ENCODE peak calls at places on chromosomes 1 and 21, in nine cellular contexts. A is GM12891, S is stomach, D is K562, L is breast epithelium, Z is HCT116, E is sigmoid colon, J is transverse colon, V is endothelial cell of umbilical vein. R is an unnamed sample.

GRCh38 chr1:25863486-25864262 is 4.4 kb upstream of the AUNIP start:
- DNase-seq in A (no peak), S (no peak), D (no peak), L (no peak), Z (no peak), E (peak), J (no peak), V (no peak), R (no peak)

GRCh38 chr1:162292422-162292849 is 84.2 kb downstream of the SPATA46 start:
- DNase-seq in A (no peak), S (no peak), D (no peak), L (no peak), Z (no peak), E (no peak), J (no peak), V (no peak), R (no peak)

GRCh38 chr1:96487404-96487803 is 234.2 kb upstream of the PTBP2 start:
- DNase-seq in A (no peak), S (no peak), D (no peak), L (no peak), Z (peak), E (no peak), J (no peak), V (peak), R (no peak)

GRCh38 chr1:97820470-97821188 is 100.2 kb downstream of the DPYD start:
- DNase-seq in A (no peak), S (no peak), D (no peak), L (no peak), Z (peak), E (no peak), J (no peak), V (peak), R (no peak)

GRCh38 chr1:226126824-226127591 is 59.5 kb downstream of the ACBD3 start:
- DNase-seq in A (no peak), S (no peak), D (no peak), L (no peak), Z (no peak), E (peak), J (peak), V (no peak), R (peak)

GRCh38 chr1:185568155-185569123 is 165.8 kb upstream of the HMCN1 start:
- DNase-seq in A (no peak), S (no peak), D (no peak), L (no peak), Z (no peak), E (no peak), J (no peak), V (no peak), R (no peak)

GRCh38 chr1:244353572-244354091 is 98.1 kb downstream of the ADSS2 start:
- DNase-seq in A (no peak), S (peak), D (peak), L (no peak), Z (peak), E (no peak), J (peak), V (peak), R (no peak)

GRCh38 chr1:184424171-184424570 is 37.3 kb downstream of the C1orf21 start:
- DNase-seq in A (no peak), S (no peak), D (no peak), L (no peak), Z (no peak), E (no peak), J (no peak), V (no peak), R (no peak)

GRCh38 chr1:108715932-108716331 is 3.2 kb downstream of the FNDC7 start:
- DNase-seq in A (no peak), S (no peak), D (no peak), L (no peak), Z (no peak), E (no peak), J (no peak), V (no peak), R (no peak)

GRCh38 chr1:25033828-25034451 is 103.9 kb upstream of the RUNX3 start:
- DNase-seq in A (no peak), S (peak), D (no peak), L (no peak), Z (no peak), E (no peak), J (peak), V (no peak), R (peak)

GRCh38 chr1:10211805-10212405 is 1.5 kb downstream of the KIF1B start:
- DNase-seq in A (no peak), S (no peak), D (peak), L (no peak), Z (no peak), E (no peak), J (no peak), V (no peak), R (peak)

GRCh38 chr1:10209590-10209904 is 823 bp upstream of the KIF1B start:
- DNase-seq in A (no peak), S (no peak), D (no peak), L (no peak), Z (no peak), E (no peak), J (no peak), V (no peak), R (no peak)

GRCh38 chr1:10210841-10211804 is 753 bp downstream of the KIF1B start:
- DNase-seq in A (peak), S (peak), D (peak), L (peak), Z (peak), E (peak), J (peak), V (peak), R (peak)

GRCh38 chr1:10208537-10208936 is 1.8 kb upstream of the KIF1B start:
- DNase-seq in A (no peak), S (no peak), D (no peak), L (no peak), Z (no peak), E (no peak), J (no peak), V (no peak), R (no peak)

DNA sequence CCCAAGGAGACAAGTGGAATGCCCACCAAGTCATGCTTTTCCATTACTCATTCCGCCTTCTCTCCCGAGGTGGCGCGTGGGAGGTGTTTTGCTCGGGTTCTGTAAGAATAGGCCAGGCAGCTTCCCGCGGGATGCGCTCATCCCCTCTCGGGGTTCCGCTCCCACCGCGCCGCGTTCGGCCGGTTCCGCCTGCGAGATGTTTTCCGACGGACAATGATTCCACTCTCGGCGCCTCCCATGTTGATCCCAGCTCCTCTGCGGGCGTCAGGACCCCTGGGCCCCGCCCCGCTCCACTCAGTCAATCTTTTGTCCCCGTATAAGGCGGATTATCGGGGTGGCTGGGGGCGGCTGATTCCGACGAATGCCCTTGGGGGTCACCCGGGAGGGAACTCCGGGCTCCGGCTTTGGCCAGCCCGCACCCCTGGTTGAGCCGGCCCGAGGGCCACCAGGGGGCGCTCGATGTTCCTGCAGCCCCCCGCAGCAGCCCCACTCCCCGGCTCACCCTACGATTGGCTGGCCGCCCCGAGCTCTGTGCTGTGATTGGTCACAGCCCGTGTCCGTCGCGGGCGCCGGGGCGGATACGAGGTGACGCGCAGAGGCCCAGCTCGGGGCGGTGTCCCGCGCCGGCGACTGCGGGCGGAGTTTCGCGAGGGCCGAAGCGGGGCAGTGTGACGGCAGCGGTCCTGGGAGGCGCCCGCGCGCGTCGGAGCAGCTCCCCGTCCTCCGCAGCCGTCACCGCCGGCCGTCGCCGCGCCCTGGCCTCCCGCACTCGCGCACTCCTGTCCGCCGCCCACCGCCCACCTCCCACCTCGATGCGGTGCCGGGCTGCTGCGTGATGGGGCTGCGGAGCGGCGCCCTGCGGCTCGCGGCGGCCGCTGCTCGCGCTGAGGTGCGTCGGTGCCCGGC is at the start of gene KIF1B:
- DNase-seq in A (peak), S (peak), D (peak), L (peak), Z (peak), E (peak), J (peak), V (peak), R (peak)
- TF ChIP-seq POLR2A in A (no peak), S (peak), D (peak), L (peak), Z (peak), E (peak), J (peak), V (peak), R (peak)

GRCh38 chr1:229691362-229691761 is 65.3 kb downstream of the URB2 start:
- DNase-seq in A (no peak), S (no peak), D (no peak), L (no peak), Z (no peak), E (no peak), J (peak), V (no peak), R (no peak)

GRCh38 chr1:229690662-229691061 is 64.6 kb downstream of the URB2 start:
- DNase-seq in A (no peak), S (no peak), D (no peak), L (no peak), Z (no peak), E (no peak), J (no peak), V (no peak), R (no peak)

GRCh38 chr1:229696385-229696784 is 70.3 kb downstream of the URB2 start:
- DNase-seq in A (no peak), S (no peak), D (no peak), L (no peak), Z (no peak), E (no peak), J (no peak), V (no peak), R (no peak)

GRCh38 chr1:229693124-229693523 is 67.1 kb downstream of the URB2 start:
- DNase-seq in A (no peak), S (no peak), D (no peak), L (no peak), Z (no peak), E (no peak), J (no peak), V (no peak), R (no peak)

GRCh38 chr1:229694053-229694693 is 68.1 kb downstream of the URB2 start:
- DNase-seq in A (no peak), S (peak), D (no peak), L (no peak), Z (no peak), E (peak), J (peak), V (no peak), R (peak)
- TF ChIP-seq POLR2AphosphoS5 in A (no peak), S (peak), D (no peak), L (no peak), Z (no peak), E (peak), J (peak), V (no peak), R (peak)

GRCh38 chr1:100351095-100351884 is 1.0 kb upstream of the CDC14A start:
- DNase-seq in A (peak), S (peak), D (peak), L (peak), Z (peak), E (peak), J (peak), V (peak), R (peak)
- TF ChIP-seq POLR2A in A (no peak), S (peak), D (peak), L (no peak), Z (peak), E (peak), J (peak), V (peak), R (peak)

GRCh38 chr1:205259361-205259832 is 31.7 kb downstream of the TMCC2 start:
- DNase-seq in A (no peak), S (no peak), D (no peak), L (no peak), Z (no peak), E (no peak), J (no peak), V (no peak), R (no peak)
- TF ChIP-seq POLR2AphosphoS5 in A (no peak), S (no peak), D (no peak), L (no peak), Z (no peak), E (no peak), J (no peak), V (no peak), R (peak)

GRCh38 chr1:64235133-64235532 is 31.7 kb downstream of the UBE2U start:
- DNase-seq in A (no peak), S (no peak), D (no peak), L (no peak), Z (no peak), E (no peak), J (no peak), V (no peak), R (no peak)

GRCh38 chr1:64234714-64235113 is 31.3 kb downstream of the UBE2U start:
- DNase-seq in A (no peak), S (no peak), D (no peak), L (no peak), Z (no peak), E (no peak), J (no peak), V (no peak), R (no peak)

GRCh38 chr1:64228181-64228957 is 24.9 kb downstream of the UBE2U start:
- DNase-seq in A (no peak), S (no peak), D (no peak), L (no peak), Z (no peak), E (no peak), J (no peak), V (no peak), R (no peak)

GRCh38 chr1:64229307-64229706 is 25.9 kb downstream of the UBE2U start:
- DNase-seq in A (no peak), S (no peak), D (no peak), L (no peak), Z (no peak), E (no peak), J (no peak), V (no peak), R (no peak)

DNA sequence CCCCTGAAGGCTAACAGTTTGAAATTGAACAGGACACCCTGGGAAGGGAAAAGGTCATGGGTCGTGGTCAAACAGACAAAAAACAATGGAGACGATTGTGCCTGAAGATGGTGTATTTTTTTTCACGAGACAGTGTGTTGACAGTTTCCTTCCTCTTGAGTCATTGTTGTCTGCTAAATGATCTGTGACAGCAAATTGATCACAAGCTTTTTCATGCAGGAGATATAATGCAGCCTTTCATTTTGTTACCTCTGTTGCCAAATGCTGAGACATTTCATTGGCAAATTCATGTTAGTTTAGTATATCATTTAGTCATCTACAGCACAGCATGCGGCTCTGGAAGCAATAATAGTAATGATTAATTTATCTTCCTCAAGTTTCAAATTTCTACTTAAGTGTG is 27.7 kb downstream of the UBE2U start:
- DNase-seq in A (no peak), S (no peak), D (no peak), L (no peak), Z (peak), E (no peak), J (no peak), V (no peak), R (no peak)
- TF ChIP-seq POLR2A in A (no peak), S (no peak), D (no peak), L (no peak), Z (no peak), E (no peak), J (no peak), V (no peak), R (no peak)

GRCh38 chr21:45409466-45410150 is 4.6 kb downstream of the COL18A1 start:
- DNase-seq in A (no peak), S (no peak), D (peak), L (no peak), Z (no peak), E (peak), J (no peak), V (no peak), R (peak)
- TF ChIP-seq POLR2AphosphoS5 in A (no peak), S (no peak), D (no peak), L (no peak), Z (no peak), E (peak), J (no peak), V (no peak), R (no peak)

GRCh38 chr1:18901147-18901951 is 1.0 kb downstream of the ALDH4A1 start:
- DNase-seq in A (no peak), S (no peak), D (no peak), L (no peak), Z (no peak), E (no peak), J (no peak), V (no peak), R (no peak)
- TF ChIP-seq POLR2A in A (no peak), S (no peak), D (no peak), L (no peak), Z (no peak), E (no peak), J (no peak), V (no peak), R (no peak)

GRCh38 chr1:161187311-161187710 is 10.0 kb upstream of the B4GALT3 start:
- DNase-seq in A (no peak), S (no peak), D (no peak), L (no peak), Z (no peak), E (no peak), J (no peak), V (no peak), R (peak)

GRCh38 chr1:161182214-161182613 is 4.9 kb upstream of the B4GALT3 start:
- DNase-seq in A (no peak), S (no peak), D (peak), L (no peak), Z (no peak), E (no peak), J (no peak), V (no peak), R (peak)

GRCh38 chr1:161185732-161186311 is 8.5 kb upstream of the B4GALT3 start:
- DNase-seq in A (no peak), S (no peak), D (no peak), L (no peak), Z (no peak), E (no peak), J (no peak), V (no peak), R (peak)

GRCh38 chr1:161188381-161188780 is 10.5 kb downstream of the ADAMTS4 start:
- DNase-seq in A (no peak), S (no peak), D (no peak), L (no peak), Z (no peak), E (no peak), J (no peak), V (no peak), R (no peak)

DNA sequence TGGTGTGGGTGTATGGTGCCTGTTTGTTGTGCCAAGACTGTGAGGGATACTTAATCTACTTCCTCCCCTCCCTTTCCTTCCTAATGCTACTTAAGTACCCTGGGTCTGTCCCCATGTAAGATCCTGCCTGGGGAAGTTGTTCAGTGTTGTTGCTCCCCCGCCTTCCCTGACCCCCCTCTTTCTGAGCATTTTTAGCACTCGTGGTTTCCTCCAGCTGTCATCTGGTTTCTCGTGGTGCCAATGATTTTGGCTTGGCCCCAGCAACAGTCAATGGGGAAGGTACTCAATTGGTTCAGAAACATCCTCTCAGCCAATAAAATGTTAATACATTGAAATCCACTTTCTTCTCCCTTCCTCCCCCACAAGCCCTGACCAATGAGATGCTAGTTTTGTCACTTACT is 8.0 kb upstream of the B4GALT3 start:
- DNase-seq in A (peak), S (peak), D (peak), L (no peak), Z (no peak), E (peak), J (peak), V (peak), R (peak)
- TF ChIP-seq POLR2AphosphoS5 in A (no peak), S (no peak), D (no peak), L (no peak), Z (no peak), E (no peak), J (no peak), V (peak), R (no peak)

GRCh38 chr1:34650090-34650489 is 104.8 kb upstream of the GJB5 start:
- DNase-seq in A (no peak), S (no peak), D (no peak), L (no peak), Z (no peak), E (no peak), J (no peak), V (no peak), R (no peak)

GRCh38 chr1:34645919-34646318 is 108.9 kb upstream of the GJB5 start:
- DNase-seq in A (no peak), S (no peak), D (no peak), L (no peak), Z (peak), E (no peak), J (no peak), V (no peak), R (no peak)

GRCh38 chr1:34640654-34641401 is 114.0 kb upstream of the GJB5 start:
- DNase-seq in A (no peak), S (no peak), D (no peak), L (no peak), Z (no peak), E (no peak), J (no peak), V (no peak), R (no peak)

GRCh38 chr1:34642679-34643078 is 112.2 kb upstream of the GJB5 start:
- DNase-seq in A (no peak), S (no peak), D (peak), L (no peak), Z (peak), E (no peak), J (no peak), V (no peak), R (no peak)

GRCh38 chr1:34645109-34645688 is 109.6 kb upstream of the GJB5 start:
- DNase-seq in A (no peak), S (no peak), D (no peak), L (no peak), Z (no peak), E (no peak), J (no peak), V (no peak), R (no peak)
- TF ChIP-seq POLR2A in A (no peak), S (no peak), D (no peak), L (no peak), Z (no peak), E (no peak), J (no peak), V (no peak), R (no peak)